ENCODE peak calls at places on chromosomes 3 and 15, in ten cellular contexts. One of them, this sample, is unnamed.

GRCh38 chr3:114404590-114404989 is 110.8 kb downstream of the TIGIT start:
- DNase-seq in GM18507: no peak
- DNase-seq in CD4-positive, alpha-beta memory T cell: no peak
- DNase-seq in endothelial cell: no peak
- DNase-seq in activated T-helper 1 cell treated with anti-CD3 and anti-CD28 coated beads, Interleukin-12 subunit alpha, Interleukin-12 subunit beta, Interleukin-2, Interleukin-4 antibody, amounts not matched to agents 30 ng/mL and 10 ng/mL and 1 ng/mL, durations not matched to agents 14 hours and 24 hours and 36 hours: no peak
- DNase-seq in brain pericyte: no peak
- DNase-seq in cardiac muscle cell: no peak
- DNase-seq in activated CD8-positive, alpha-beta memory T cell treated with anti-CD3 and anti-CD28 coated beads, Interleukin-2, amount 50 U/mL, for 48 hours: no peak
- DNase-seq in stimulated activated CD4-positive, alpha-beta T cell treated with anti-CD3 and anti-CD28 coated beads, Interleukin-2, amount 100 ng/mL, for 48 hours: no peak
- DNase-seq in stomach: no peak
- DNase-seq in this sample: no peak

GRCh38 chr3:100033814-100034490 is 80.3 kb downstream of the FILIP1L start:
- DNase-seq in GM18507: no peak
- DNase-seq in CD4-positive, alpha-beta memory T cell: no peak
- DNase-seq in endothelial cell: no peak
- DNase-seq in activated T-helper 1 cell treated with anti-CD3 and anti-CD28 coated beads, Interleukin-12 subunit alpha, Interleukin-12 subunit beta, Interleukin-2, Interleukin-4 antibody, amounts not matched to agents 30 ng/mL and 10 ng/mL and 1 ng/mL, durations not matched to agents 14 hours and 24 hours and 36 hours: no peak
- DNase-seq in brain pericyte: no peak
- DNase-seq in cardiac muscle cell: peak
- DNase-seq in activated CD8-positive, alpha-beta memory T cell treated with anti-CD3 and anti-CD28 coated beads, Interleukin-2, amount 50 U/mL, for 48 hours: no peak
- DNase-seq in stimulated activated CD4-positive, alpha-beta T cell treated with anti-CD3 and anti-CD28 coated beads, Interleukin-2, amount 100 ng/mL, for 48 hours: no peak
- DNase-seq in stomach: no peak
- DNase-seq in this sample: no peak

GRCh38 chr15:84725001-84725491 is 9.1 kb upstream of the SEC11A start:
- DNase-seq in GM18507: no peak
- DNase-seq in CD4-positive, alpha-beta memory T cell: peak
- DNase-seq in endothelial cell: no peak
- DNase-seq in activated T-helper 1 cell treated with anti-CD3 and anti-CD28 coated beads, Interleukin-12 subunit alpha, Interleukin-12 subunit beta, Interleukin-2, Interleukin-4 antibody, amounts not matched to agents 30 ng/mL and 10 ng/mL and 1 ng/mL, durations not matched to agents 14 hours and 24 hours and 36 hours: no peak
- DNase-seq in brain pericyte: no peak
- DNase-seq in cardiac muscle cell: peak
- DNase-seq in activated CD8-positive, alpha-beta memory T cell treated with anti-CD3 and anti-CD28 coated beads, Interleukin-2, amount 50 U/mL, for 48 hours: no peak
- DNase-seq in stimulated activated CD4-positive, alpha-beta T cell treated with anti-CD3 and anti-CD28 coated beads, Interleukin-2, amount 100 ng/mL, for 48 hours: no peak
- DNase-seq in stomach: no peak
- DNase-seq in this sample: no peak

GRCh38 chr3:161890147-161890625 is 393.6 kb downstream of the OTOL1 start:
- DNase-seq in GM18507: no peak
- DNase-seq in CD4-positive, alpha-beta memory T cell: no peak
- DNase-seq in endothelial cell: no peak
- DNase-seq in activated T-helper 1 cell treated with anti-CD3 and anti-CD28 coated beads, Interleukin-12 subunit alpha, Interleukin-12 subunit beta, Interleukin-2, Interleukin-4 antibody, amounts not matched to agents 30 ng/mL and 10 ng/mL and 1 ng/mL, durations not matched to agents 14 hours and 24 hours and 36 hours: no peak
- DNase-seq in brain pericyte: peak
- DNase-seq in cardiac muscle cell: peak
- DNase-seq in activated CD8-positive, alpha-beta memory T cell treated with anti-CD3 and anti-CD28 coated beads, Interleukin-2, amount 50 U/mL, for 48 hours: no peak
- DNase-seq in stimulated activated CD4-positive, alpha-beta T cell treated with anti-CD3 and anti-CD28 coated beads, Interleukin-2, amount 100 ng/mL, for 48 hours: no peak
- DNase-seq in stomach: peak
- DNase-seq in this sample: no peak

GRCh38 chr15:70269331-70269911 is 171.7 kb upstream of the TLE3 start:
- DNase-seq in GM18507: no peak
- DNase-seq in CD4-positive, alpha-beta memory T cell: no peak
- DNase-seq in endothelial cell: no peak
- DNase-seq in activated T-helper 1 cell treated with anti-CD3 and anti-CD28 coated beads, Interleukin-12 subunit alpha, Interleukin-12 subunit beta, Interleukin-2, Interleukin-4 antibody, amounts not matched to agents 30 ng/mL and 10 ng/mL and 1 ng/mL, durations not matched to agents 14 hours and 24 hours and 36 hours: no peak
- DNase-seq in brain pericyte: no peak
- DNase-seq in cardiac muscle cell: no peak
- DNase-seq in activated CD8-positive, alpha-beta memory T cell treated with anti-CD3 and anti-CD28 coated beads, Interleukin-2, amount 50 U/mL, for 48 hours: no peak
- DNase-seq in stimulated activated CD4-positive, alpha-beta T cell treated with anti-CD3 and anti-CD28 coated beads, Interleukin-2, amount 100 ng/mL, for 48 hours: no peak
- DNase-seq in stomach: no peak
- DNase-seq in this sample: no peak

GRCh38 chr3:71166839-71167238 is 416.7 kb downstream of the FOXP1 start:
- DNase-seq in GM18507: no peak
- DNase-seq in CD4-positive, alpha-beta memory T cell: no peak
- DNase-seq in endothelial cell: no peak
- DNase-seq in activated T-helper 1 cell treated with anti-CD3 and anti-CD28 coated beads, Interleukin-12 subunit alpha, Interleukin-12 subunit beta, Interleukin-2, Interleukin-4 antibody, amounts not matched to agents 30 ng/mL and 10 ng/mL and 1 ng/mL, durations not matched to agents 14 hours and 24 hours and 36 hours: no peak
- DNase-seq in brain pericyte: no peak
- DNase-seq in cardiac muscle cell: no peak
- DNase-seq in activated CD8-positive, alpha-beta memory T cell treated with anti-CD3 and anti-CD28 coated beads, Interleukin-2, amount 50 U/mL, for 48 hours: no peak
- DNase-seq in stimulated activated CD4-positive, alpha-beta T cell treated with anti-CD3 and anti-CD28 coated beads, Interleukin-2, amount 100 ng/mL, for 48 hours: no peak
- DNase-seq in stomach: no peak
- DNase-seq in this sample: no peak

GRCh38 chr3:47741925-47742324 is 39.8 kb downstream of the SMARCC1 start:
- DNase-seq in GM18507: no peak
- DNase-seq in CD4-positive, alpha-beta memory T cell: no peak
- DNase-seq in endothelial cell: no peak
- DNase-seq in activated T-helper 1 cell treated with anti-CD3 and anti-CD28 coated beads, Interleukin-12 subunit alpha, Interleukin-12 subunit beta, Interleukin-2, Interleukin-4 antibody, amounts not matched to agents 30 ng/mL and 10 ng/mL and 1 ng/mL, durations not matched to agents 14 hours and 24 hours and 36 hours: no peak
- DNase-seq in brain pericyte: no peak
- DNase-seq in cardiac muscle cell: no peak
- DNase-seq in activated CD8-positive, alpha-beta memory T cell treated with anti-CD3 and anti-CD28 coated beads, Interleukin-2, amount 50 U/mL, for 48 hours: no peak
- DNase-seq in stimulated activated CD4-positive, alpha-beta T cell treated with anti-CD3 and anti-CD28 coated beads, Interleukin-2, amount 100 ng/mL, for 48 hours: no peak
- DNase-seq in stomach: no peak
- DNase-seq in this sample: no peak

GRCh38 chr3:195003006-195003892 is 267.7 kb downstream of the XXYLT1 start:
- DNase-seq in GM18507: no peak
- DNase-seq in CD4-positive, alpha-beta memory T cell: no peak
- DNase-seq in endothelial cell: no peak
- DNase-seq in activated T-helper 1 cell treated with anti-CD3 and anti-CD28 coated beads, Interleukin-12 subunit alpha, Interleukin-12 subunit beta, Interleukin-2, Interleukin-4 antibody, amounts not matched to agents 30 ng/mL and 10 ng/mL and 1 ng/mL, durations not matched to agents 14 hours and 24 hours and 36 hours: no peak
- DNase-seq in brain pericyte: no peak
- DNase-seq in cardiac muscle cell: peak
- DNase-seq in activated CD8-positive, alpha-beta memory T cell treated with anti-CD3 and anti-CD28 coated beads, Interleukin-2, amount 50 U/mL, for 48 hours: peak
- DNase-seq in stimulated activated CD4-positive, alpha-beta T cell treated with anti-CD3 and anti-CD28 coated beads, Interleukin-2, amount 100 ng/mL, for 48 hours: no peak
- DNase-seq in stomach: no peak
- DNase-seq in this sample: no peak

GRCh38 chr15:59543721-59544547 is 67.6 kb upstream of the GCNT3 start:
- DNase-seq in GM18507: peak
- DNase-seq in CD4-positive, alpha-beta memory T cell: no peak
- DNase-seq in endothelial cell: no peak
- DNase-seq in activated T-helper 1 cell treated with anti-CD3 and anti-CD28 coated beads, Interleukin-12 subunit alpha, Interleukin-12 subunit beta, Interleukin-2, Interleukin-4 antibody, amounts not matched to agents 30 ng/mL and 10 ng/mL and 1 ng/mL, durations not matched to agents 14 hours and 24 hours and 36 hours: no peak
- DNase-seq in brain pericyte: no peak
- DNase-seq in cardiac muscle cell: no peak
- DNase-seq in activated CD8-positive, alpha-beta memory T cell treated with anti-CD3 and anti-CD28 coated beads, Interleukin-2, amount 50 U/mL, for 48 hours: no peak
- DNase-seq in stimulated activated CD4-positive, alpha-beta T cell treated with anti-CD3 and anti-CD28 coated beads, Interleukin-2, amount 100 ng/mL, for 48 hours: no peak
- DNase-seq in stomach: no peak
- DNase-seq in this sample: no peak

GRCh38 chr3:185932213-185932612 is 5.6 kb downstream of the TRA2B start:
- DNase-seq in GM18507: no peak
- DNase-seq in CD4-positive, alpha-beta memory T cell: no peak
- DNase-seq in endothelial cell: no peak
- DNase-seq in activated T-helper 1 cell treated with anti-CD3 and anti-CD28 coated beads, Interleukin-12 subunit alpha, Interleukin-12 subunit beta, Interleukin-2, Interleukin-4 antibody, amounts not matched to agents 30 ng/mL and 10 ng/mL and 1 ng/mL, durations not matched to agents 14 hours and 24 hours and 36 hours: no peak
- DNase-seq in brain pericyte: no peak
- DNase-seq in cardiac muscle cell: no peak
- DNase-seq in activated CD8-positive, alpha-beta memory T cell treated with anti-CD3 and anti-CD28 coated beads, Interleukin-2, amount 50 U/mL, for 48 hours: no peak
- DNase-seq in stimulated activated CD4-positive, alpha-beta T cell treated with anti-CD3 and anti-CD28 coated beads, Interleukin-2, amount 100 ng/mL, for 48 hours: no peak
- DNase-seq in stomach: no peak
- DNase-seq in this sample: no peak

GRCh38 chr3:12560505-12561188 is 3.8 kb downstream of the MKRN2 start:
- DNase-seq in GM18507: no peak
- DNase-seq in CD4-positive, alpha-beta memory T cell: no peak
- DNase-seq in endothelial cell: no peak
- DNase-seq in activated T-helper 1 cell treated with anti-CD3 and anti-CD28 coated beads, Interleukin-12 subunit alpha, Interleukin-12 subunit beta, Interleukin-2, Interleukin-4 antibody, amounts not matched to agents 30 ng/mL and 10 ng/mL and 1 ng/mL, durations not matched to agents 14 hours and 24 hours and 36 hours: no peak
- DNase-seq in brain pericyte: no peak
- DNase-seq in cardiac muscle cell: no peak
- DNase-seq in activated CD8-positive, alpha-beta memory T cell treated with anti-CD3 and anti-CD28 coated beads, Interleukin-2, amount 50 U/mL, for 48 hours: no peak
- DNase-seq in stimulated activated CD4-positive, alpha-beta T cell treated with anti-CD3 and anti-CD28 coated beads, Interleukin-2, amount 100 ng/mL, for 48 hours: no peak
- DNase-seq in stomach: no peak
- DNase-seq in this sample: no peak

GRCh38 chr15:81061490-81062235 is 60.9 kb downstream of the TLNRD1 start:
- DNase-seq in GM18507: no peak
- DNase-seq in CD4-positive, alpha-beta memory T cell: no peak
- DNase-seq in endothelial cell: no peak
- DNase-seq in activated T-helper 1 cell treated with anti-CD3 and anti-CD28 coated beads, Interleukin-12 subunit alpha, Interleukin-12 subunit beta, Interleukin-2, Interleukin-4 antibody, amounts not matched to agents 30 ng/mL and 10 ng/mL and 1 ng/mL, durations not matched to agents 14 hours and 24 hours and 36 hours: no peak
- DNase-seq in brain pericyte: no peak
- DNase-seq in cardiac muscle cell: no peak
- DNase-seq in activated CD8-positive, alpha-beta memory T cell treated with anti-CD3 and anti-CD28 coated beads, Interleukin-2, amount 50 U/mL, for 48 hours: no peak
- DNase-seq in stimulated activated CD4-positive, alpha-beta T cell treated with anti-CD3 and anti-CD28 coated beads, Interleukin-2, amount 100 ng/mL, for 48 hours: no peak
- DNase-seq in stomach: no peak
- DNase-seq in this sample: no peak

GRCh38 chr15:33374181-33375006 is 63.6 kb downstream of the RYR3 start:
- DNase-seq in GM18507: no peak
- DNase-seq in CD4-positive, alpha-beta memory T cell: no peak
- DNase-seq in endothelial cell: no peak
- DNase-seq in activated T-helper 1 cell treated with anti-CD3 and anti-CD28 coated beads, Interleukin-12 subunit alpha, Interleukin-12 subunit beta, Interleukin-2, Interleukin-4 antibody, amounts not matched to agents 30 ng/mL and 10 ng/mL and 1 ng/mL, durations not matched to agents 14 hours and 24 hours and 36 hours: no peak
- DNase-seq in brain pericyte: no peak
- DNase-seq in cardiac muscle cell: no peak
- DNase-seq in activated CD8-positive, alpha-beta memory T cell treated with anti-CD3 and anti-CD28 coated beads, Interleukin-2, amount 50 U/mL, for 48 hours: no peak
- DNase-seq in stimulated activated CD4-positive, alpha-beta T cell treated with anti-CD3 and anti-CD28 coated beads, Interleukin-2, amount 100 ng/mL, for 48 hours: no peak
- DNase-seq in stomach: no peak
- DNase-seq in this sample: no peak

GRCh38 chr3:11077466-11077865 is 76.8 kb upstream of the HRH1 start:
- DNase-seq in GM18507: no peak
- DNase-seq in CD4-positive, alpha-beta memory T cell: no peak
- DNase-seq in endothelial cell: no peak
- DNase-seq in activated T-helper 1 cell treated with anti-CD3 and anti-CD28 coated beads, Interleukin-12 subunit alpha, Interleukin-12 subunit beta, Interleukin-2, Interleukin-4 antibody, amounts not matched to agents 30 ng/mL and 10 ng/mL and 1 ng/mL, durations not matched to agents 14 hours and 24 hours and 36 hours: no peak
- DNase-seq in brain pericyte: no peak
- DNase-seq in cardiac muscle cell: peak
- DNase-seq in activated CD8-positive, alpha-beta memory T cell treated with anti-CD3 and anti-CD28 coated beads, Interleukin-2, amount 50 U/mL, for 48 hours: no peak
- DNase-seq in stimulated activated CD4-positive, alpha-beta T cell treated with anti-CD3 and anti-CD28 coated beads, Interleukin-2, amount 100 ng/mL, for 48 hours: no peak
- DNase-seq in stomach: no peak
- DNase-seq in this sample: no peak

GRCh38 chr15:77454265-77454664 is 33.6 kb downstream of the HMG20A start:
- DNase-seq in GM18507: no peak
- DNase-seq in CD4-positive, alpha-beta memory T cell: no peak
- DNase-seq in endothelial cell: no peak
- DNase-seq in activated T-helper 1 cell treated with anti-CD3 and anti-CD28 coated beads, Interleukin-12 subunit alpha, Interleukin-12 subunit beta, Interleukin-2, Interleukin-4 antibody, amounts not matched to agents 30 ng/mL and 10 ng/mL and 1 ng/mL, durations not matched to agents 14 hours and 24 hours and 36 hours: no peak
- DNase-seq in brain pericyte: no peak
- DNase-seq in cardiac muscle cell: peak
- DNase-seq in activated CD8-positive, alpha-beta memory T cell treated with anti-CD3 and anti-CD28 coated beads, Interleukin-2, amount 50 U/mL, for 48 hours: no peak
- DNase-seq in stimulated activated CD4-positive, alpha-beta T cell treated with anti-CD3 and anti-CD28 coated beads, Interleukin-2, amount 100 ng/mL, for 48 hours: no peak
- DNase-seq in stomach: no peak
- DNase-seq in this sample: no peak

GRCh38 chr15:56758770-56759449 is 25.6 kb upstream of the ZNF280D start:
- DNase-seq in GM18507: no peak
- DNase-seq in CD4-positive, alpha-beta memory T cell: no peak
- DNase-seq in endothelial cell: no peak
- DNase-seq in activated T-helper 1 cell treated with anti-CD3 and anti-CD28 coated beads, Interleukin-12 subunit alpha, Interleukin-12 subunit beta, Interleukin-2, Interleukin-4 antibody, amounts not matched to agents 30 ng/mL and 10 ng/mL and 1 ng/mL, durations not matched to agents 14 hours and 24 hours and 36 hours: no peak
- DNase-seq in brain pericyte: no peak
- DNase-seq in cardiac muscle cell: peak
- DNase-seq in activated CD8-positive, alpha-beta memory T cell treated with anti-CD3 and anti-CD28 coated beads, Interleukin-2, amount 50 U/mL, for 48 hours: no peak
- DNase-seq in stimulated activated CD4-positive, alpha-beta T cell treated with anti-CD3 and anti-CD28 coated beads, Interleukin-2, amount 100 ng/mL, for 48 hours: no peak
- DNase-seq in stomach: no peak
- DNase-seq in this sample: no peak

GRCh38 chr3:11195721-11196332 is 41.5 kb downstream of the HRH1 start:
- DNase-seq in GM18507: no peak
- DNase-seq in CD4-positive, alpha-beta memory T cell: no peak
- DNase-seq in endothelial cell: no peak
- DNase-seq in activated T-helper 1 cell treated with anti-CD3 and anti-CD28 coated beads, Interleukin-12 subunit alpha, Interleukin-12 subunit beta, Interleukin-2, Interleukin-4 antibody, amounts not matched to agents 30 ng/mL and 10 ng/mL and 1 ng/mL, durations not matched to agents 14 hours and 24 hours and 36 hours: no peak
- DNase-seq in brain pericyte: no peak
- DNase-seq in cardiac muscle cell: peak
- DNase-seq in activated CD8-positive, alpha-beta memory T cell treated with anti-CD3 and anti-CD28 coated beads, Interleukin-2, amount 50 U/mL, for 48 hours: peak
- DNase-seq in stimulated activated CD4-positive, alpha-beta T cell treated with anti-CD3 and anti-CD28 coated beads, Interleukin-2, amount 100 ng/mL, for 48 hours: peak
- DNase-seq in stomach: no peak
- DNase-seq in this sample: no peak

GRCh38 chr3:126356373-126357298 is 572 bp downstream of the KLF15 start:
- DNase-seq in GM18507: no peak
- DNase-seq in CD4-positive, alpha-beta memory T cell: peak
- DNase-seq in endothelial cell: no peak
- DNase-seq in activated T-helper 1 cell treated with anti-CD3 and anti-CD28 coated beads, Interleukin-12 subunit alpha, Interleukin-12 subunit beta, Interleukin-2, Interleukin-4 antibody, amounts not matched to agents 30 ng/mL and 10 ng/mL and 1 ng/mL, durations not matched to agents 14 hours and 24 hours and 36 hours: no peak
- DNase-seq in brain pericyte: no peak
- DNase-seq in cardiac muscle cell: peak
- DNase-seq in activated CD8-positive, alpha-beta memory T cell treated with anti-CD3 and anti-CD28 coated beads, Interleukin-2, amount 50 U/mL, for 48 hours: no peak
- DNase-seq in stimulated activated CD4-positive, alpha-beta T cell treated with anti-CD3 and anti-CD28 coated beads, Interleukin-2, amount 100 ng/mL, for 48 hours: no peak
- DNase-seq in stomach: no peak
- DNase-seq in this sample: no peak

GRCh38 chr3:156334841-156335545 is 214.6 kb downstream of the KCNAB1 start:
- DNase-seq in GM18507: no peak
- DNase-seq in CD4-positive, alpha-beta memory T cell: no peak
- DNase-seq in endothelial cell: no peak
- DNase-seq in activated T-helper 1 cell treated with anti-CD3 and anti-CD28 coated beads, Interleukin-12 subunit alpha, Interleukin-12 subunit beta, Interleukin-2, Interleukin-4 antibody, amounts not matched to agents 30 ng/mL and 10 ng/mL and 1 ng/mL, durations not matched to agents 14 hours and 24 hours and 36 hours: no peak
- DNase-seq in brain pericyte: no peak
- DNase-seq in cardiac muscle cell: no peak
- DNase-seq in activated CD8-positive, alpha-beta memory T cell treated with anti-CD3 and anti-CD28 coated beads, Interleukin-2, amount 50 U/mL, for 48 hours: no peak
- DNase-seq in stimulated activated CD4-positive, alpha-beta T cell treated with anti-CD3 and anti-CD28 coated beads, Interleukin-2, amount 100 ng/mL, for 48 hours: no peak
- DNase-seq in stomach: no peak
- DNase-seq in this sample: no peak

GRCh38 chr3:195692361-195692700 is 28.4 kb upstream of the MUC20 start:
- DNase-seq in GM18507: no peak
- DNase-seq in CD4-positive, alpha-beta memory T cell: no peak
- DNase-seq in endothelial cell: no peak
- DNase-seq in activated T-helper 1 cell treated with anti-CD3 and anti-CD28 coated beads, Interleukin-12 subunit alpha, Interleukin-12 subunit beta, Interleukin-2, Interleukin-4 antibody, amounts not matched to agents 30 ng/mL and 10 ng/mL and 1 ng/mL, durations not matched to agents 14 hours and 24 hours and 36 hours: no peak
- DNase-seq in brain pericyte: no peak
- DNase-seq in cardiac muscle cell: no peak
- DNase-seq in activated CD8-positive, alpha-beta memory T cell treated with anti-CD3 and anti-CD28 coated beads, Interleukin-2, amount 50 U/mL, for 48 hours: peak
- DNase-seq in stimulated activated CD4-positive, alpha-beta T cell treated with anti-CD3 and anti-CD28 coated beads, Interleukin-2, amount 100 ng/mL, for 48 hours: no peak
- DNase-seq in stomach: no peak
- DNase-seq in this sample: no peak

GRCh38 chr3:153740109-153740508 is 381.1 kb upstream of the ARHGEF26 start:
- DNase-seq in GM18507: no peak
- DNase-seq in CD4-positive, alpha-beta memory T cell: no peak
- DNase-seq in endothelial cell: no peak
- DNase-seq in activated T-helper 1 cell treated with anti-CD3 and anti-CD28 coated beads, Interleukin-12 subunit alpha, Interleukin-12 subunit beta, Interleukin-2, Interleukin-4 antibody, amounts not matched to agents 30 ng/mL and 10 ng/mL and 1 ng/mL, durations not matched to agents 14 hours and 24 hours and 36 hours: no peak
- DNase-seq in brain pericyte: no peak
- DNase-seq in cardiac muscle cell: no peak
- DNase-seq in activated CD8-positive, alpha-beta memory T cell treated with anti-CD3 and anti-CD28 coated beads, Interleukin-2, amount 50 U/mL, for 48 hours: no peak
- DNase-seq in stimulated activated CD4-positive, alpha-beta T cell treated with anti-CD3 and anti-CD28 coated beads, Interleukin-2, amount 100 ng/mL, for 48 hours: no peak
- DNase-seq in stomach: no peak
- DNase-seq in this sample: no peak

GRCh38 chr3:179015551-179016020 is 56.0 kb downstream of the ZMAT3 start:
- DNase-seq in GM18507: no peak
- DNase-seq in CD4-positive, alpha-beta memory T cell: peak
- DNase-seq in endothelial cell: peak
- DNase-seq in activated T-helper 1 cell treated with anti-CD3 and anti-CD28 coated beads, Interleukin-12 subunit alpha, Interleukin-12 subunit beta, Interleukin-2, Interleukin-4 antibody, amounts not matched to agents 30 ng/mL and 10 ng/mL and 1 ng/mL, durations not matched to agents 14 hours and 24 hours and 36 hours: peak
- DNase-seq in brain pericyte: peak
- DNase-seq in cardiac muscle cell: peak
- DNase-seq in activated CD8-positive, alpha-beta memory T cell treated with anti-CD3 and anti-CD28 coated beads, Interleukin-2, amount 50 U/mL, for 48 hours: no peak
- DNase-seq in stimulated activated CD4-positive, alpha-beta T cell treated with anti-CD3 and anti-CD28 coated beads, Interleukin-2, amount 100 ng/mL, for 48 hours: peak
- DNase-seq in stomach: peak
- DNase-seq in this sample: peak

GRCh38 chr3:179775416-179776122 is 122.7 kb downstream of the USP13 start:
- DNase-seq in GM18507: no peak
- DNase-seq in CD4-positive, alpha-beta memory T cell: no peak
- DNase-seq in endothelial cell: no peak
- DNase-seq in activated T-helper 1 cell treated with anti-CD3 and anti-CD28 coated beads, Interleukin-12 subunit alpha, Interleukin-12 subunit beta, Interleukin-2, Interleukin-4 antibody, amounts not matched to agents 30 ng/mL and 10 ng/mL and 1 ng/mL, durations not matched to agents 14 hours and 24 hours and 36 hours: no peak
- DNase-seq in brain pericyte: no peak
- DNase-seq in cardiac muscle cell: no peak
- DNase-seq in activated CD8-positive, alpha-beta memory T cell treated with anti-CD3 and anti-CD28 coated beads, Interleukin-2, amount 50 U/mL, for 48 hours: no peak
- DNase-seq in stimulated activated CD4-positive, alpha-beta T cell treated with anti-CD3 and anti-CD28 coated beads, Interleukin-2, amount 100 ng/mL, for 48 hours: no peak
- DNase-seq in stomach: no peak
- DNase-seq in this sample: no peak

GRCh38 chr3:196400331-196400730 is 31.9 kb downstream of the UBXN7 start:
- DNase-seq in GM18507: no peak
- DNase-seq in CD4-positive, alpha-beta memory T cell: no peak
- DNase-seq in endothelial cell: no peak
- DNase-seq in activated T-helper 1 cell treated with anti-CD3 and anti-CD28 coated beads, Interleukin-12 subunit alpha, Interleukin-12 subunit beta, Interleukin-2, Interleukin-4 antibody, amounts not matched to agents 30 ng/mL and 10 ng/mL and 1 ng/mL, durations not matched to agents 14 hours and 24 hours and 36 hours: no peak
- DNase-seq in brain pericyte: no peak
- DNase-seq in cardiac muscle cell: no peak
- DNase-seq in activated CD8-positive, alpha-beta memory T cell treated with anti-CD3 and anti-CD28 coated beads, Interleukin-2, amount 50 U/mL, for 48 hours: no peak
- DNase-seq in stimulated activated CD4-positive, alpha-beta T cell treated with anti-CD3 and anti-CD28 coated beads, Interleukin-2, amount 100 ng/mL, for 48 hours: no peak
- DNase-seq in stomach: no peak
- DNase-seq in this sample: no peak

GRCh38 chr15:94723801-94724200 is 492.4 kb downstream of the MCTP2 start:
- DNase-seq in GM18507: no peak
- DNase-seq in CD4-positive, alpha-beta memory T cell: no peak
- DNase-seq in endothelial cell: no peak
- DNase-seq in activated T-helper 1 cell treated with anti-CD3 and anti-CD28 coated beads, Interleukin-12 subunit alpha, Interleukin-12 subunit beta, Interleukin-2, Interleukin-4 antibody, amounts not matched to agents 30 ng/mL and 10 ng/mL and 1 ng/mL, durations not matched to agents 14 hours and 24 hours and 36 hours: no peak
- DNase-seq in brain pericyte: no peak
- DNase-seq in cardiac muscle cell: no peak
- DNase-seq in activated CD8-positive, alpha-beta memory T cell treated with anti-CD3 and anti-CD28 coated beads, Interleukin-2, amount 50 U/mL, for 48 hours: no peak
- DNase-seq in stimulated activated CD4-positive, alpha-beta T cell treated with anti-CD3 and anti-CD28 coated beads, Interleukin-2, amount 100 ng/mL, for 48 hours: no peak
- DNase-seq in stomach: no peak
- DNase-seq in this sample: no peak

GRCh38 chr3:147348976-147349375 is 57.4 kb downstream of the ZIC4 start:
- DNase-seq in GM18507: no peak
- DNase-seq in CD4-positive, alpha-beta memory T cell: no peak
- DNase-seq in endothelial cell: no peak
- DNase-seq in activated T-helper 1 cell treated with anti-CD3 and anti-CD28 coated beads, Interleukin-12 subunit alpha, Interleukin-12 subunit beta, Interleukin-2, Interleukin-4 antibody, amounts not matched to agents 30 ng/mL and 10 ng/mL and 1 ng/mL, durations not matched to agents 14 hours and 24 hours and 36 hours: no peak
- DNase-seq in brain pericyte: no peak
- DNase-seq in cardiac muscle cell: no peak
- DNase-seq in activated CD8-positive, alpha-beta memory T cell treated with anti-CD3 and anti-CD28 coated beads, Interleukin-2, amount 50 U/mL, for 48 hours: no peak
- DNase-seq in stimulated activated CD4-positive, alpha-beta T cell treated with anti-CD3 and anti-CD28 coated beads, Interleukin-2, amount 100 ng/mL, for 48 hours: no peak
- DNase-seq in stomach: no peak
- DNase-seq in this sample: no peak

GRCh38 chr3:121660356-121661171 is at the start of gene HCLS1:
- DNase-seq in GM18507: peak
- DNase-seq in CD4-positive, alpha-beta memory T cell: peak
- DNase-seq in endothelial cell: peak
- DNase-seq in activated T-helper 1 cell treated with anti-CD3 and anti-CD28 coated beads, Interleukin-12 subunit alpha, Interleukin-12 subunit beta, Interleukin-2, Interleukin-4 antibody, amounts not matched to agents 30 ng/mL and 10 ng/mL and 1 ng/mL, durations not matched to agents 14 hours and 24 hours and 36 hours: peak
- DNase-seq in brain pericyte: no peak
- DNase-seq in cardiac muscle cell: peak
- DNase-seq in activated CD8-positive, alpha-beta memory T cell treated with anti-CD3 and anti-CD28 coated beads, Interleukin-2, amount 50 U/mL, for 48 hours: peak
- DNase-seq in stimulated activated CD4-positive, alpha-beta T cell treated with anti-CD3 and anti-CD28 coated beads, Interleukin-2, amount 100 ng/mL, for 48 hours: peak
- DNase-seq in stomach: peak
- DNase-seq in this sample: peak

GRCh38 chr3:178392553-178392952 is 143.7 kb upstream of the KCNMB2 start:
- DNase-seq in GM18507: no peak
- DNase-seq in CD4-positive, alpha-beta memory T cell: no peak
- DNase-seq in endothelial cell: no peak
- DNase-seq in activated T-helper 1 cell treated with anti-CD3 and anti-CD28 coated beads, Interleukin-12 subunit alpha, Interleukin-12 subunit beta, Interleukin-2, Interleukin-4 antibody, amounts not matched to agents 30 ng/mL and 10 ng/mL and 1 ng/mL, durations not matched to agents 14 hours and 24 hours and 36 hours: no peak
- DNase-seq in brain pericyte: no peak
- DNase-seq in cardiac muscle cell: peak
- DNase-seq in activated CD8-positive, alpha-beta memory T cell treated with anti-CD3 and anti-CD28 coated beads, Interleukin-2, amount 50 U/mL, for 48 hours: no peak
- DNase-seq in stimulated activated CD4-positive, alpha-beta T cell treated with anti-CD3 and anti-CD28 coated beads, Interleukin-2, amount 100 ng/mL, for 48 hours: no peak
- DNase-seq in stomach: no peak
- DNase-seq in this sample: no peak

This sample was measured in activated T-helper 2 cell treated with anti-CD3 and anti-CD28 coated beads, Interferon-gamma antibody, Interleukin-2, Interleukin-4, amounts not matched to agents 10 μg/mL and 5 μg/mL and 100 μg/mL, durations not matched to agents 14 hours and 24 hours and 36 hours.